ENCODE peak calls at places on chromosome 5, in nine cellular contexts. One of them, this sample, is unnamed. For H3K4me1, the result is how much of the 10 kb centered on the place peaks cover.

GRCh38 chr5:176810687-176811501 is 535 bp downstream of the UNC5A start:
- DNase-seq in transverse colon: no peak
- DNase-seq in ovary: no peak
- DNase-seq in prostate gland: no peak
- DNase-seq in sigmoid colon: no peak
- DNase-seq in HCT116: no peak
- DNase-seq in endothelial cell of umbilical vein: no peak
- DNase-seq in IMR-90: no peak
- DNase-seq in upper lobe of left lung: no peak
- DNase-seq in this sample: no peak

GRCh38 chr5:35884125-35884788 is 27.6 kb downstream of the IL7R start:
- DNase-seq in HCT116: no peak
- DNase-seq in IMR-90: peak
- DNase-seq in prostate gland: no peak
- DNase-seq in transverse colon: no peak
- DNase-seq in upper lobe of left lung: no peak
- DNase-seq in endothelial cell of umbilical vein: peak
- DNase-seq in sigmoid colon: no peak
- DNase-seq in ovary: no peak
- DNase-seq in this sample: no peak

GRCh38 chr5:98771389-98772109 is 1.9 kb upstream of the RGMB start:
- DNase-seq in endothelial cell of umbilical vein: peak
- DNase-seq in ovary: peak
- DNase-seq in IMR-90: peak
- DNase-seq in sigmoid colon: peak
- DNase-seq in HCT116: peak
- DNase-seq in transverse colon: peak
- DNase-seq in upper lobe of left lung: peak
- DNase-seq in prostate gland: peak
- DNase-seq in this sample: no peak

GRCh38 chr5:155128786-155129512 is 115.4 kb downstream of the KIF4B start:
- DNase-seq in transverse colon: no peak
- DNase-seq in upper lobe of left lung: no peak
- DNase-seq in endothelial cell of umbilical vein: no peak
- DNase-seq in ovary: no peak
- DNase-seq in sigmoid colon: no peak
- DNase-seq in IMR-90: no peak
- DNase-seq in HCT116: no peak
- DNase-seq in prostate gland: no peak
- DNase-seq in this sample: no peak

GRCh38 chr5:126365446-126366198 is 57.6 kb upstream of the GRAMD2B start:
- DNase-seq in sigmoid colon: no peak
- DNase-seq in upper lobe of left lung: no peak
- DNase-seq in HCT116: no peak
- DNase-seq in ovary: no peak
- DNase-seq in prostate gland: peak
- DNase-seq in IMR-90: peak
- DNase-seq in endothelial cell of umbilical vein: no peak
- DNase-seq in transverse colon: no peak
- DNase-seq in this sample: no peak

GRCh38 chr5:159100928-159101646 is 1.4 kb upstream of the EBF1 start:
- DNase-seq in IMR-90: no peak
- DNase-seq in HCT116: no peak
- DNase-seq in ovary: no peak
- DNase-seq in transverse colon: no peak
- DNase-seq in prostate gland: no peak
- DNase-seq in upper lobe of left lung: no peak
- DNase-seq in sigmoid colon: no peak
- DNase-seq in endothelial cell of umbilical vein: no peak
- DNase-seq in this sample: no peak

GRCh38 chr5:980941-981340 is 27.7 kb upstream of the NKD2 start:
- DNase-seq in transverse colon: no peak
- DNase-seq in prostate gland: peak
- DNase-seq in upper lobe of left lung: no peak
- DNase-seq in ovary: no peak
- DNase-seq in HCT116: no peak
- DNase-seq in endothelial cell of umbilical vein: no peak
- DNase-seq in sigmoid colon: peak
- DNase-seq in IMR-90: no peak
- DNase-seq in this sample: no peak

GRCh38 chr5:118863345-118863744 is 125.0 kb downstream of the DTWD2 start:
- DNase-seq in transverse colon: no peak
- DNase-seq in IMR-90: peak
- DNase-seq in HCT116: no peak
- DNase-seq in upper lobe of left lung: no peak
- DNase-seq in endothelial cell of umbilical vein: no peak
- DNase-seq in sigmoid colon: no peak
- DNase-seq in ovary: no peak
- DNase-seq in prostate gland: no peak
- DNase-seq in this sample: no peak

GRCh38 chr5:1511037-1511436 is 12.7 kb downstream of the LPCAT1 start:
- DNase-seq in IMR-90: no peak
- DNase-seq in upper lobe of left lung: peak
- DNase-seq in endothelial cell of umbilical vein: no peak
- DNase-seq in prostate gland: no peak
- DNase-seq in sigmoid colon: peak
- DNase-seq in ovary: peak
- DNase-seq in transverse colon: peak
- DNase-seq in HCT116: no peak
- DNase-seq in this sample: peak

GRCh38 chr5:32163785-32164184 is 10.3 kb downstream of the GOLPH3 start:
- DNase-seq in transverse colon: no peak
- DNase-seq in HCT116: no peak
- DNase-seq in IMR-90: no peak
- DNase-seq in upper lobe of left lung: no peak
- DNase-seq in endothelial cell of umbilical vein: no peak
- DNase-seq in ovary: no peak
- DNase-seq in prostate gland: no peak
- DNase-seq in sigmoid colon: no peak
- DNase-seq in this sample: no peak

GRCh38 chr5:41883940-41884339 is 13.7 kb upstream of the OXCT1 start:
- DNase-seq in prostate gland: no peak
- DNase-seq in sigmoid colon: no peak
- DNase-seq in ovary: no peak
- DNase-seq in transverse colon: no peak
- DNase-seq in upper lobe of left lung: no peak
- DNase-seq in endothelial cell of umbilical vein: no peak
- DNase-seq in HCT116: no peak
- DNase-seq in IMR-90: no peak
- DNase-seq in this sample: no peak

GRCh38 chr5:95609711-95610110 is 10.2 kb upstream of the GPR150 start:
- DNase-seq in upper lobe of left lung: no peak
- DNase-seq in sigmoid colon: no peak
- DNase-seq in prostate gland: no peak
- DNase-seq in IMR-90: peak
- DNase-seq in transverse colon: no peak
- DNase-seq in endothelial cell of umbilical vein: no peak
- DNase-seq in ovary: no peak
- DNase-seq in HCT116: no peak
- DNase-seq in this sample: no peak

GRCh38 chr5:28807230-28807629 is 1768.8 kb upstream of the CDH9 start:
- DNase-seq in ovary: no peak
- DNase-seq in HCT116: no peak
- DNase-seq in sigmoid colon: no peak
- DNase-seq in upper lobe of left lung: no peak
- DNase-seq in prostate gland: no peak
- DNase-seq in transverse colon: no peak
- DNase-seq in endothelial cell of umbilical vein: no peak
- DNase-seq in IMR-90: no peak
- DNase-seq in this sample: no peak

GRCh38 chr5:129118826-129119225 is 24.3 kb downstream of the ISOC1 start:
- DNase-seq in HCT116: no peak
- DNase-seq in transverse colon: no peak
- DNase-seq in ovary: no peak
- DNase-seq in prostate gland: no peak
- DNase-seq in endothelial cell of umbilical vein: no peak
- DNase-seq in IMR-90: no peak
- DNase-seq in sigmoid colon: no peak
- DNase-seq in upper lobe of left lung: no peak
- DNase-seq in this sample: no peak

GRCh38 chr5:150263339-150263738 is 26.2 kb downstream of the CAMK2A start:
- DNase-seq in HCT116: no peak
- DNase-seq in endothelial cell of umbilical vein: no peak
- DNase-seq in upper lobe of left lung: no peak
- DNase-seq in prostate gland: no peak
- DNase-seq in IMR-90: no peak
- DNase-seq in sigmoid colon: no peak
- DNase-seq in transverse colon: no peak
- DNase-seq in ovary: no peak
- DNase-seq in this sample: no peak

GRCh38 chr5:32228816-32229215 is 54.7 kb upstream of the GOLPH3 start:
- DNase-seq in IMR-90: no peak
- DNase-seq in sigmoid colon: no peak
- DNase-seq in transverse colon: no peak
- DNase-seq in upper lobe of left lung: no peak
- DNase-seq in ovary: no peak
- DNase-seq in endothelial cell of umbilical vein: no peak
- DNase-seq in prostate gland: no peak
- DNase-seq in HCT116: no peak
- DNase-seq in this sample: no peak

GRCh38 chr5:100252944-100253343 is 282.2 kb upstream of the FAM174A start:
- DNase-seq in endothelial cell of umbilical vein: no peak
- DNase-seq in transverse colon: no peak
- DNase-seq in HCT116: no peak
- DNase-seq in sigmoid colon: no peak
- DNase-seq in prostate gland: no peak
- DNase-seq in upper lobe of left lung: no peak
- DNase-seq in IMR-90: no peak
- DNase-seq in ovary: no peak
- DNase-seq in this sample: no peak

GRCh38 chr5:20601678-20602100 is 613.7 kb upstream of the CDH18 start:
- DNase-seq in prostate gland: no peak
- DNase-seq in upper lobe of left lung: no peak
- DNase-seq in endothelial cell of umbilical vein: no peak
- DNase-seq in IMR-90: no peak
- DNase-seq in transverse colon: no peak
- DNase-seq in sigmoid colon: no peak
- DNase-seq in ovary: no peak
- DNase-seq in HCT116: no peak
- DNase-seq in this sample: no peak

GRCh38 chr5:128174951-128175350 is 91.4 kb downstream of the SLC12A2 start:
- DNase-seq in ovary: no peak
- DNase-seq in endothelial cell of umbilical vein: no peak
- DNase-seq in IMR-90: peak
- DNase-seq in upper lobe of left lung: no peak
- DNase-seq in transverse colon: no peak
- DNase-seq in HCT116: no peak
- DNase-seq in sigmoid colon: no peak
- DNase-seq in prostate gland: no peak
- DNase-seq in this sample: no peak

GRCh38 chr5:137672001-137672400 is 63.9 kb downstream of the KLHL3 start:
- DNase-seq in transverse colon: peak
- DNase-seq in IMR-90: no peak
- DNase-seq in endothelial cell of umbilical vein: no peak
- DNase-seq in upper lobe of left lung: no peak
- DNase-seq in HCT116: no peak
- DNase-seq in prostate gland: no peak
- DNase-seq in ovary: no peak
- DNase-seq in sigmoid colon: no peak
- DNase-seq in this sample: no peak

GRCh38 chr5:139847790-139848507 is 52.3 kb downstream of the PSD2 start:
- DNase-seq in ovary: peak
- DNase-seq in transverse colon: peak
- DNase-seq in endothelial cell of umbilical vein: peak
- DNase-seq in prostate gland: no peak
- DNase-seq in HCT116: no peak
- DNase-seq in sigmoid colon: peak
- DNase-seq in upper lobe of left lung: peak
- DNase-seq in IMR-90: no peak
- DNase-seq in this sample: peak
- TF ChIP-seq POLR2A in ovary: peak
- TF ChIP-seq POLR2A in transverse colon: no peak
- TF ChIP-seq POLR2A in endothelial cell of umbilical vein: peak
- TF ChIP-seq POLR2A in prostate gland: no peak
- TF ChIP-seq POLR2A in HCT116: peak
- TF ChIP-seq POLR2A in sigmoid colon: no peak
- TF ChIP-seq POLR2A in upper lobe of left lung: no peak
- TF ChIP-seq POLR2A in IMR-90: no peak
- TF ChIP-seq POLR2A in this sample: no peak

GRCh38 chr5:62533597-62533996 is 45.0 kb upstream of the LRRC70 start:
- DNase-seq in ovary: no peak
- DNase-seq in transverse colon: no peak
- DNase-seq in sigmoid colon: no peak
- DNase-seq in prostate gland: no peak
- DNase-seq in HCT116: no peak
- DNase-seq in endothelial cell of umbilical vein: no peak
- DNase-seq in upper lobe of left lung: no peak
- DNase-seq in IMR-90: no peak
- DNase-seq in this sample: no peak
- H3K4me3 ChIP-seq in ovary: no peak
- H3K4me3 ChIP-seq in transverse colon: no peak
- H3K4me3 ChIP-seq in sigmoid colon: no peak
- H3K4me3 ChIP-seq in prostate gland: no peak
- H3K4me3 ChIP-seq in HCT116: no peak
- H3K4me3 ChIP-seq in endothelial cell of umbilical vein: no peak
- H3K4me3 ChIP-seq in upper lobe of left lung: no peak
- H3K4me3 ChIP-seq in IMR-90: no peak
- H3K4me3 ChIP-seq in this sample: no peak

GRCh38 chr5:162637501-162637900 is 569.9 kb downstream of the GABRG2 start:
- DNase-seq in endothelial cell of umbilical vein: no peak
- DNase-seq in transverse colon: no peak
- DNase-seq in prostate gland: no peak
- DNase-seq in upper lobe of left lung: no peak
- DNase-seq in HCT116: no peak
- DNase-seq in sigmoid colon: no peak
- DNase-seq in ovary: no peak
- DNase-seq in IMR-90: no peak
- DNase-seq in this sample: no peak
- H3K4me1 ChIP-seq in endothelial cell of umbilical vein: under half
- H3K4me1 ChIP-seq in transverse colon: under half
- H3K4me1 ChIP-seq in prostate gland: under half
- H3K4me1 ChIP-seq in upper lobe of left lung: under half
- H3K4me1 ChIP-seq in HCT116: under half
- H3K4me1 ChIP-seq in sigmoid colon: under half
- H3K4me1 ChIP-seq in ovary: under half
- H3K4me1 ChIP-seq in IMR-90: under half
- H3K4me1 ChIP-seq in this sample: under half

DNA sequence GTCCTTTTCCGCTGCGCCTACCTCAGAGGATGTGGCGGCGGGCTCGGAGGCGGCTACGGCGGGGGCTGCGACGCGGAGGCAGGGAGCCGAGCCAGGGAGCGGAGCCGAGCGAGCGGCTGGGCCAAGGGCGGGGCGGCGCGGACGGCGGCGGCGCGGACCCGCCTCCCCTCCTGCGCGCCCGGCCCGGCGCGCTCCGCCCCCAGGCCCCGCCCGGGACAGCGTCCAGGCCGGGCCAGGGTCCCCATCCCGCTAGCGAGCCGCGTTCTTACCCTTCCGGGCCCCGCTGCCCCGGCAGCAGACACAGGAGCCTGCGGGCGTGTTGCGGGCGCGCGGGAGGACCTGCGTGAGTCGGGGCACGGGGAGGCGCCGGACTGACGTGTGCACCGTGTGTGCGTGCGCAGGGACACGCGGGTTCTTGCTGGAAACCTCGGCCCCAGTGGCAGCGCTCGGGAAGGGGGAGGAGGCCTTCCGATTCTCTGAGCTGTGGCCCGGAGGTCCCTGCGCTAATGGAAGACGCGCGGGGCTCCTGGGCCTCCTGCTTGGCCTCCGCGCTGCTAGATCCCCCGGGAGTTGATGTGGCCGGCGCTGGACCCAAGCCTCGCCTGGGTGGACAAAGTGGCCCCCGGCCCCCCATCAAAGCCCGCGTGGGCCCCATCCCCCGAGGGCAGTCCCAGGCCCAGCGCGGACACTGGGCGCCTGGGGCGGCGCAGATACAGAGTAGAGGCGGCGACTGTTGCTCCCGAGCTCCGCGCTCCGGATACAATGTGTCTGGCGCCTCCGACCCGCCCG is at the start of gene VDAC1:
- DNase-seq in prostate gland: peak
- DNase-seq in sigmoid colon: peak
- DNase-seq in ovary: peak
- DNase-seq in HCT116: peak
- DNase-seq in upper lobe of left lung: peak
- DNase-seq in transverse colon: peak
- DNase-seq in endothelial cell of umbilical vein: peak
- DNase-seq in IMR-90: peak
- DNase-seq in this sample: peak
- TF ChIP-seq POLR2A in prostate gland: peak
- TF ChIP-seq POLR2A in sigmoid colon: peak
- TF ChIP-seq POLR2A in ovary: peak
- TF ChIP-seq POLR2A in HCT116: peak
- TF ChIP-seq POLR2A in upper lobe of left lung: no peak
- TF ChIP-seq POLR2A in transverse colon: peak
- TF ChIP-seq POLR2A in endothelial cell of umbilical vein: peak
- TF ChIP-seq POLR2A in IMR-90: peak
- TF ChIP-seq POLR2A in this sample: peak

This sample was measured in Peyer's patch.